ENCODE peak calls at places on chromosome 22, in four cellular contexts. Y, W, C and U are unnamed samples.

GRCh38 chr22:38513063-38513462 is 7.0 kb upstream of the DDX17 start:
- DNase-seq in C (no peak), Y (no peak), W (peak; percentile 65), U (peak; percentile 80)

GRCh38 chr22:22424210-22424800 is 84.2 kb downstream of the ZNF280B start:
- DNase-seq in Y (no peak), C (no peak), W (peak; percentile 7), U (peak; percentile 64)

GRCh38 chr22:47647720-47648119 is 885.3 kb downstream of the TBC1D22A start:
- DNase-seq in Y (no peak), W (no peak), C (no peak), U (peak; percentile 0)

GRCh38 chr22:37175414-37176144 is 12.5 kb downstream of the C1QTNF6 start:
- DNase-seq in C (no peak), Y (no peak), W (no peak), U (no peak)

GRCh38 chr22:39825661-39826102 is 67.9 kb downstream of the ENTHD1 start:
- DNase-seq in Y (no peak), C (no peak), W (no peak), U (no peak)

GRCh38 chr22:45804986-45805325 is 133.3 kb downstream of the ATXN10 start:
- DNase-seq in W (no peak), Y (no peak), C (peak; percentile 98), U (no peak)

GRCh38 chr22:47174096-47174495 is 411.6 kb downstream of the TBC1D22A start:
- DNase-seq in Y (no peak), C (no peak), W (no peak), U (peak; percentile 15)

GRCh38 chr22:36411589-36412258 is 24.0 kb upstream of the MYH9 start:
- DNase-seq in W (no peak), Y (no peak), C (no peak), U (no peak)

GRCh38 chr22:36732609-36733008 is 29.1 kb upstream of the CACNG2 start:
- DNase-seq in Y (no peak), C (no peak), W (no peak), U (peak; percentile 8)

GRCh38 chr22:39348909-39349505 is 784 bp upstream of the SYNGR1 start:
- DNase-seq in C (no peak), W (no peak), Y (no peak), U (no peak)

GRCh38 chr22:29328566-29329500 is 13.3 kb upstream of the RASL10A start:
- DNase-seq in W (no peak), Y (no peak), C (peak; percentile 22), U (no peak)

GRCh38 chr22:21961886-21962654 is 9.4 kb upstream of the PPM1F start:
- DNase-seq in Y (no peak), C (peak; percentile 72), W (no peak), U (no peak)

GRCh38 chr22:35264986-35265385 is 7.7 kb downstream of the HMGXB4 start:
- DNase-seq in C (no peak), Y (no peak), W (no peak), U (no peak)

DNA sequence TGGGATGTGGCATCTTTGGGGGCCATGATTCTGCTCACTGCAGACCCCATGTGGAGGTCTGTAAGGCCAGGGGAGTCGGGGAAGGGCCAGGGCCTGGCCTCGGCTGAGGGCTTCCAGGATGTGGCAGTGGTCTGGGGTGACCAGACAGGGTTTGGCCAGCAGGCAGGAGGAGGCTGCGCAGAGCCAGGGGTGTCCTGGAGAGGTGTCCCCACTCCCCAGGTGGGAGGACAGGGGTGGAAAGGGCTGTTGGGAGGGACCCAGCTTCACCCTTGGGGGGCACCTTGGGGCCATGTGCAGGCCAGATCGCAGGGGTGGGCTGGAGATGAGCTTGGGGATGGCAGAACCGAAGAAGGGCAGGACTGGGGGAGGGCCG is 3.4 kb downstream of the PANX2 start:
- DNase-seq in C (no peak), Y (no peak), W (no peak), U (no peak)
- H3K56ac ChIP-seq in C (no peak overlapping the region), Y (no peak overlapping the region), W (no peak overlapping the region), U (no peak overlapping the region)

GRCh38 chr22:41286639-41287091 is 678 bp upstream of the RANGAP1 start:
- DNase-seq in Y (no peak), C (peak; percentile 38), W (no peak), U (no peak)
- H3K56ac ChIP-seq in Y (no peak overlapping the region), C (peak overlapping the region; percentile 67), W (peak overlapping the region; percentile 25), U (no peak overlapping the region)

GRCh38 chr22:49592780-49593501 is 234.7 kb downstream of the BRD1 start:
- DNase-seq in C (no peak), Y (no peak), W (no peak), U (no peak)
- H3K56ac ChIP-seq in C (no peak overlapping the region), Y (no peak overlapping the region), W (no peak overlapping the region), U (no peak overlapping the region)

GRCh38 chr22:41813726-41814410 is 13.4 kb downstream of the CCDC134 start:
- DNase-seq in C (no peak), Y (no peak), W (no peak), U (no peak)
- H3K56ac ChIP-seq in C (no peak overlapping the region), Y (no peak overlapping the region), W (no peak overlapping the region), U (no peak overlapping the region)

DNA sequence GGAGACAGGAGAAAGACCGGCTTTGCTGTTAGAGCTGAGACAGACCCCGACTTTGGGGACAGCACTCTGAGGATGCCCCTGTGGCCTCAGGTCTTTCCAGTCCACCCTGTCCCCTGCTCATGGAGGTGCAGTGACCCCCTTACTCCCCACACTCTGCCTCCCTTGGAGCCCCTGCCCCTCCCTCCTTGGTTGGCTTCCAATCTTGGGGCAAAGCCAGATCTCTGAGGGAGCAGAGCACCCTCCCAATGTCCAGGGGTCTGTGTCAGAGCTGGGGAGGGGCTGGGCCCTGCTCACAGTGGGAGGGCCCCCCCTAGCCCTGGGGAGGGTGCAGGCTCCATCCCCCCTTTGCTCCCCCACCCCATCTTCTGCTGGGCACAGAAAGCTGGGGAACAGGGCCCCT is 50.0 kb downstream of the IGLL1 start:
- DNase-seq in Y (no peak), W (no peak), C (no peak), U (peak; percentile 8)
- H3K56ac ChIP-seq in Y (no peak overlapping the region), W (peak overlapping the region; percentile 71), C (no peak overlapping the region), U (no peak overlapping the region)